ENCODE peak calls at places on chromosomes 11 and 22, in nine cellular contexts. N is AG04450; D is Peyer's patch; C is CD8-positive, alpha-beta T cell; B is transverse colon; S is IMR-90; W is spleen; J is suprapubic skin; M is lower lobe of right lung. T is an unnamed sample.

GRCh38 chr22:22684605-22685561 is 40.5 kb downstream of the GGTLC2 start:
- DNase-seq in D (peak; percentile 72), C (no peak), J (no peak), M (no peak), W (peak; percentile 85), N (peak; percentile 57), S (peak; percentile 88), B (peak; percentile 58), T (peak; percentile 82)

GRCh38 chr11:44096360-44097188 is 1.1 kb downstream of the EXT2 start:
- DNase-seq in S (peak; percentile 21), N (no peak), B (no peak), C (no peak), M (no peak), D (no peak), J (no peak), W (peak; percentile 84), T (peak; percentile 46)

GRCh38 chr22:33104192-33104591 is 46.0 kb upstream of the SYN3 start:
- DNase-seq in B (no peak), D (no peak), S (no peak), W (no peak), N (no peak), C (no peak), J (no peak), M (no peak), T (no peak)

GRCh38 chr11:74953448-74953847 is 4.4 kb downstream of the SPCS2 start:
- DNase-seq in C (no peak), S (no peak), B (no peak), J (no peak), M (no peak), W (no peak), D (no peak), N (no peak), T (no peak)

GRCh38 chr22:46581580-46582244 is 38.5 kb upstream of the GRAMD4 start:
- DNase-seq in W (peak; percentile 74), M (peak; percentile 53), B (peak; percentile 59), D (peak; percentile 65), S (no peak), N (no peak), C (no peak), J (peak; percentile 64), T (no peak)

GRCh38 chr11:65186701-65187100 is 5.0 kb downstream of the CAPN1 start:
- DNase-seq in W (no peak), N (no peak), S (no peak), B (no peak), M (no peak), J (no peak), C (no peak), D (no peak), T (no peak)

GRCh38 chr11:60891103-60891741 is 15.2 kb downstream of the PRPF19 start:
- DNase-seq in B (no peak), N (no peak), D (no peak), W (no peak), M (no peak), J (no peak), S (peak; percentile 23), C (no peak), T (no peak)

GRCh38 chr11:72764503-72764902 is 12.3 kb upstream of the ARAP1 start:
- DNase-seq in C (no peak), M (peak; percentile 81), B (peak; percentile 80), N (no peak), S (no peak), J (no peak), W (no peak), D (peak; percentile 78), T (no peak)

GRCh38 chr11:91857194-91857593 is 367.4 kb upstream of the FAT3 start:
- DNase-seq in W (no peak), B (no peak), C (no peak), S (no peak), N (no peak), M (no peak), J (no peak), D (no peak), T (no peak)

GRCh38 chr11:4863893-4864292 is 14.9 kb upstream of the OR51S1 start:
- DNase-seq in W (no peak), M (no peak), C (no peak), J (no peak), S (no peak), N (no peak), B (no peak), D (no peak), T (no peak)

GRCh38 chr11:4862447-4863236 is 13.6 kb upstream of the OR51S1 start:
- DNase-seq in N (no peak), J (no peak), C (no peak), W (no peak), M (no peak), B (no peak), D (no peak), S (no peak), T (no peak)

GRCh38 chr11:4865855-4866254 is 15.8 kb upstream of the OR51T1 start:
- DNase-seq in M (no peak), W (no peak), N (no peak), B (no peak), S (no peak), D (no peak), C (no peak), J (no peak), T (no peak)
- TF ChIP-seq CTCF in M (no peak), W (no peak), N (no peak), B (no peak), S (no peak), D (no peak), C (no peak), J (no peak), T (no peak)

DNA sequence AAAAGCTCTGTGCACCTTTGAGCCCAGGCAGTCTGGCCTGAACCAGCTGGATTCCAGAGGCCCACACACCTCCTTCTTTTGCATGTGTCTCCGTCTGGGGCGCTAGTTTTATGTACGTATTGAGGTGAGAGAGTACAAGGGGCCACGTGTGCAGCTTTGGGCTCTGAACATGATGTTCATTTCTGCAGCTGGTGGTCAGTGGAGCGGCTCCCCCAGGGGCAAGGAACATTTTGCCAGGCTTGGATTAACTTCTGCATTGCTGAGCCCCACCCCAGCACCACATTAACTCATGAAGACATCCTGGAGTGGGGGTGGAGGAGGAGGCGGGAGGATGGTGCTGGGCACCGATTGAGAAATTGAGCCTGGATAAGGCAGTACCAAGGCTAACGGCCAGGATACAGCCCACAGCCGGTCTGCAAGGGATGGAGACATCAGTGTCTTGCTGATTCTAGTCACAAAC is 13.8 kb downstream of the USP2 start:
- DNase-seq in J (no peak), N (no peak), M (no peak), B (no peak), C (no peak), S (no peak), D (peak; percentile 56), W (peak; percentile 31), T (no peak)
- H3K4me3 ChIP-seq in J (no peak overlapping the region), N (no peak overlapping the region), M (no peak overlapping the region), B (no peak overlapping the region), C (no peak overlapping the region), S (no peak overlapping the region), D (peak overlapping the region; percentile 30), W (no peak overlapping the region), T (no peak overlapping the region)

GRCh38 chr11:113245216-113245615 is 69.2 kb upstream of the TTC12 start:
- DNase-seq in N (no peak), B (no peak), C (no peak), D (no peak), S (no peak), J (no peak), W (no peak), M (no peak), T (no peak)

GRCh38 chr11:113240790-113241189 is 73.6 kb upstream of the TTC12 start:
- DNase-seq in C (no peak), D (no peak), W (no peak), N (no peak), M (no peak), B (no peak), S (no peak), J (no peak), T (no peak)

GRCh38 chr11:113241190-113242051 is 73.0 kb upstream of the TTC12 start:
- DNase-seq in D (no peak), B (no peak), S (peak; percentile 1), W (no peak), J (no peak), M (no peak), N (no peak), C (no peak), T (peak; percentile 7)

GRCh38 chr11:113242060-113242459 is 72.3 kb upstream of the TTC12 start:
- DNase-seq in S (no peak), B (no peak), J (no peak), N (no peak), W (no peak), M (no peak), D (no peak), C (no peak), T (no peak)

GRCh38 chr11:113242767-113243397 is 71.5 kb upstream of the TTC12 start:
- DNase-seq in J (no peak), D (no peak), C (no peak), M (no peak), W (no peak), B (no peak), S (peak; percentile 9), N (no peak), T (peak; percentile 57)
- TF ChIP-seq CTCF in J (no peak), D (no peak), C (no peak), M (no peak), W (no peak), B (no peak), S (no peak), N (no peak), T (no peak)

DNA sequence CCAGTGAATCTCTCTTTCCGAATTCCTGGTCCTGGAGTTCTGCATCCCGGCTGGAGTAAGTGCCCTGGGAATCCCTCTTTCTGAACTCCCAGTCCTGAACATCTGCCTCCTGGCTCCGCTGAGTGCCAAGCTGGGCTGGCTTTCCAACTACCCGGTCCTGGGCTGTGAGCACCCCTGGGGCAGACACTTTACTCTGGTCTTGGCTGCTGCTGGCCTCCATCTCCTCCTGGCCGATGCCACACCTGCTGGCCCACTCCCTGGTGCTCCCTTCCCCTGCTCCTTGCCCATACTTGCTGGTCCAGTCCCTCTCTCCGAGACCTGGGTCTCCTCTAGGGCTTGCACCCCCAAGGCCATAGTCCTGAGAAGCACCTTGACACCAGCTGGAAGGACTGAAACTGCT is 14.7 kb downstream of the TNKS1BP1 start:
- DNase-seq in M (no peak), C (no peak), N (no peak), J (peak; percentile 67), W (peak; percentile 63), D (peak; percentile 46), B (no peak), S (no peak), T (no peak)
- H3K4me3 ChIP-seq in M (peak overlapping the region; percentile 64), C (no peak overlapping the region), N (peak overlapping the region; percentile 67), J (peak overlapping the region; percentile 58), W (no peak overlapping the region), D (peak overlapping the region; percentile 74), B (no peak overlapping the region), S (no peak overlapping the region), T (peak overlapping the region; percentile 18)

GRCh38 chr11:35387341-35387982 is 31.9 kb downstream of the SLC1A2 start:
- DNase-seq in M (no peak), W (no peak), S (peak; percentile 53), N (no peak), B (no peak), C (no peak), D (no peak), J (no peak), T (peak; percentile 12)
- TF ChIP-seq CTCF in M (peak; percentile 49), W (no peak), S (peak; percentile 60), N (no peak), B (no peak), C (no peak), D (peak; percentile 27), J (no peak), T (no peak)